ENCODE peak calls at places on chromosomes 13 and 19, in ten cellular contexts. A, G, N, C, V, H, W, Q, R and T are unnamed samples.

GRCh38 chr19:24140099-24140498 is 53.1 kb downstream of the ZNF254 start:
- DNase-seq in A (peak; percentile 94), G (peak; percentile 96), N (peak; percentile 45), C (no peak), V (peak; percentile 71), H (no peak), W (peak; percentile 28), Q (no peak), R (no peak), T (no peak)

GRCh38 chr19:12664406-12665280 is 1.9 kb downstream of the MAN2B1 start:
- DNase-seq in A (no peak), G (no peak), N (no peak), C (no peak), V (no peak), H (no peak), W (no peak), Q (no peak), R (no peak), T (no peak)

GRCh38 chr13:94464771-94465170 is 14.7 kb downstream of the DCT start:
- DNase-seq in A (peak; percentile 8), G (no peak), N (no peak), C (no peak), V (no peak), H (no peak), W (no peak), Q (no peak), R (no peak), T (no peak)

GRCh38 chr13:77213644-77214043 is 113.2 kb downstream of the MYCBP2 start:
- DNase-seq in A (peak; percentile 77), G (peak; percentile 68), N (no peak), C (no peak), V (no peak), H (no peak), W (peak; percentile 60), Q (no peak), R (no peak), T (no peak)

GRCh38 chr13:111663505-111663904 is 343.1 kb downstream of the TEX29 start:
- DNase-seq in A (no peak), G (no peak), N (no peak), C (no peak), V (no peak), H (no peak), W (no peak), Q (peak; percentile 45), R (no peak), T (no peak)

GRCh38 chr13:65330287-65330686 is 1899.8 kb downstream of the PCDH9 start:
- DNase-seq in A (no peak), G (no peak), N (no peak), C (no peak), V (no peak), H (no peak), W (no peak), Q (no peak), R (no peak), T (no peak)

GRCh38 chr19:45712699-45713067 is 18.0 kb downstream of the FBXO46 start:
- DNase-seq in A (no peak), G (no peak), N (no peak), C (no peak), V (no peak), H (no peak), W (no peak), Q (no peak), R (no peak), T (no peak)

GRCh38 chr13:79937311-79938243 is 403.3 kb downstream of the SPRY2 start:
- DNase-seq in A (no peak), G (no peak), N (no peak), C (no peak), V (no peak), H (no peak), W (no peak), Q (no peak), R (no peak), T (no peak)

GRCh38 chr13:50646070-50646469 is 197.4 kb downstream of the DLEU7 start:
- DNase-seq in A (peak; percentile 57), G (no peak), N (no peak), C (no peak), V (peak; percentile 64), H (no peak), W (no peak), Q (no peak), R (no peak), T (no peak)

GRCh38 chr19:50315773-50316448 is 13.3 kb downstream of the KCNC3 start:
- DNase-seq in A (no peak), G (no peak), N (no peak), C (no peak), V (no peak), H (peak; percentile 68), W (no peak), Q (no peak), R (no peak), T (peak; percentile 86)

GRCh38 chr19:27746691-27747380 is 1466.1 kb downstream of the UQCRFS1 start:
- DNase-seq in A (peak; percentile 38), G (peak; percentile 1), N (no peak), C (peak; percentile 5), V (peak; percentile 13), H (peak; percentile 0), W (no peak), Q (peak; percentile 60), R (no peak), T (no peak)

GRCh38 chr13:42474954-42475353 is 99.0 kb upstream of the TNFSF11 start:
- DNase-seq in A (peak; percentile 23), G (peak; percentile 61), N (no peak), C (no peak), V (no peak), H (no peak), W (no peak), Q (no peak), R (no peak), T (no peak)

GRCh38 chr19:7382694-7383093 is 34.0 kb downstream of the ARHGEF18 start:
- DNase-seq in A (no peak), G (no peak), N (no peak), C (no peak), V (no peak), H (no peak), W (no peak), Q (no peak), R (no peak), T (no peak)
- TF ChIP-seq CTCF in A (no peak), G (no peak), N (no peak), C (no peak), V (no peak), H (peak; percentile 6), W (no peak), Q (no peak), R (no peak), T (no peak)

DNA sequence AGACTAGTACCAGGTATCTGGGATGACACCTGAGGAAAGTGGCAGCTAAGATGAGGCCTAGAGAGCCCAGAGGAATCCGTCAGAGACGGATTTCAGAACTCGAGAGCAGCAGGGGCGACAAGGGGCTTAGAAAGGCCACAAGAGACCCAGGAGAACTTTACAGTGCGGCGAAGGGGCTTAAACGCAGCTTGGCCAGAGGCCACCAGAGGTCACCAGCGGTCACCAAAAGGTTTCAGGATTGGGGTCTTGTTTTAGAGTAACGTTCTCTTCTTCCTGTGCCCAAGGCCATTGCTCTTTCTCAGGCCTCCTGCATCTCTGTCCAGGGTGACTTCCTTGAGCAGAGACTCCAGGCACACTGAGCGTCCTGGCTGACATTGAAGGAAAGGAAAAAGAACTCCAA is 2.2 kb downstream of the ZSCAN22 start:
- DNase-seq in A (no peak), G (no peak), N (no peak), C (peak; percentile 46), V (no peak), H (no peak), W (no peak), Q (no peak), R (no peak), T (no peak)
- TF ChIP-seq CTCF in A (no peak), G (no peak), N (no peak), C (peak; percentile 48), V (no peak), H (peak; percentile 54), W (no peak), Q (peak; percentile 60), R (no peak), T (no peak)

DNA sequence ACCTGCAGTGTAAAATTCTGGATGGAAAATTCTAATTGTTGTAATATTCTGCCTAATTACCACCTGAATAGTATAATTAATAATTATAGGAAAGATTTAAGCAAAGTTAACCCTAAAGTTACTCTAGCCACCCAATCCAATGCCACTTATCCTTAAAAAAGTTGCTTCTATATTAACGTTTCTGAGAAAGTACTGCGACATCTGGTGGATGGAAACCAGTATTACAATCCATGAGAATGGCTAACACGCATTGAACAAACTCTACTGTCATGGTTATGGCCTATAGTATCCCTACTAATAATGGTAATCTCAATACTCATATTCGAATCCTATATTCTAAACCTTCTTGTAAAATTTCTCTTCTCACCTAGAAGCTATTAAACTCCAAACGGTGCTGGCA is 1551.8 kb downstream of the SLITRK1 start:
- DNase-seq in A (no peak), G (no peak), N (no peak), C (no peak), V (no peak), H (no peak), W (no peak), Q (no peak), R (no peak), T (peak; percentile 6)
- TF ChIP-seq CTCF in A (peak; percentile 37), G (no peak), N (peak; percentile 39), C (peak; percentile 68), V (no peak), H (peak; percentile 53), W (peak; percentile 36), Q (peak; percentile 75), R (no peak), T (peak; percentile 30)

GRCh38 chr13:35630551-35631275 is 154.2 kb upstream of the MAB21L1 start:
- DNase-seq in A (peak; percentile 54), G (peak; percentile 70), N (peak; percentile 76), C (no peak), V (peak; percentile 79), H (no peak), W (peak; percentile 22), Q (no peak), R (no peak), T (peak; percentile 8)
- TF ChIP-seq CTCF in A (peak; percentile 87), G (peak; percentile 68), N (peak; percentile 64), C (peak; percentile 83), V (peak; percentile 91), H (peak; percentile 71), W (peak; percentile 82), Q (peak; percentile 84), R (peak; percentile 46), T (peak; percentile 45)

DNA sequence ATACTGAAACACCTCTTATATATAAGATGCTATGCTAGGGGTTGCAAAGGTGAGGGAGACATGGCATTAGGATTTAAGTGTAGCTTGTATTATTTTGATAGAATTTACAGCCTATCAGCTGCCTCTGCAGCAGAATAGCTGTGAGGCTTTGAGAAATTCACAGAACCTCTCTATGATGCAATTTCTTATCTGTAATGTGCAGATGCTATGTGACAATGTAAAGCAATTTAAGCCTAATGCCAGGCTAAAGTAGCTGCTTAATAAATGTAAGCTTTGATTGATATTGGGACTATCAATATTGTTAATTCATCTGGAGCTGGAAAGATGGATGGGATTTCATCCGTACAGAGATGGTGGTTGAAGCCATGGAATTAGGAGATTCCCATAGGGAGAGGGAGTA is 1.6 kb downstream of the ADGRE3 start:
- DNase-seq in A (no peak), G (no peak), N (no peak), C (no peak), V (no peak), H (no peak), W (no peak), Q (no peak), R (no peak), T (no peak)
- TF ChIP-seq CTCF in A (no peak), G (no peak), N (no peak), C (no peak), V (no peak), H (no peak), W (no peak), Q (no peak), R (no peak), T (no peak)